ENCODE peak calls at places on chromosomes 2 and 18, in five cellular contexts. W, F, D, U and R are unnamed samples.

GRCh38 chr18:23619388-23619873 is 33.1 kb upstream of the NPC1 start:
- DNase-seq in W (no peak), F (no peak), D (no peak), U (no peak), R (no peak)

GRCh38 chr2:68977453-68977852 is 3.0 kb downstream of the GKN1 start:
- DNase-seq in W (no peak), F (no peak), D (no peak), U (no peak), R (no peak)

GRCh38 chr2:149490296-149490695 is 97.3 kb downstream of the MMADHC start:
- DNase-seq in W (no peak), F (no peak), D (no peak), U (no peak), R (no peak)

GRCh38 chr2:79292936-79293335 is 133.4 kb upstream of the REG3A start:
- DNase-seq in W (no peak), F (no peak), D (no peak), U (no peak), R (no peak)

GRCh38 chr2:40037303-40037702 is 258.2 kb upstream of the THUMPD2 start:
- DNase-seq in W (no peak), F (no peak), D (no peak), U (no peak), R (no peak)

GRCh38 chr2:114857196-114857595 is 414.8 kb downstream of the DPP10 start:
- DNase-seq in W (no peak), F (no peak), D (no peak), U (no peak), R (peak; percentile 75)

GRCh38 chr2:182593394-182593707 is 122.7 kb upstream of the DNAJC10 start:
- DNase-seq in W (no peak), F (no peak), D (no peak), U (no peak), R (no peak)

GRCh38 chr18:48545690-48546365 is 7.0 kb downstream of the CTIF start:
- DNase-seq in W (peak; percentile 94), F (peak; percentile 36), D (no peak), U (no peak), R (no peak)

GRCh38 chr2:189874571-189875320 is 90.5 kb downstream of the PMS1 start:
- DNase-seq in W (no peak), F (no peak), D (no peak), U (no peak), R (no peak)

GRCh38 chr2:1995987-1996386 is 251.7 kb upstream of the PXDN start:
- DNase-seq in W (peak; percentile 28), F (no peak), D (no peak), U (no peak), R (no peak)

GRCh38 chr2:150607471-150607870 is 120.0 kb upstream of the RND3 start:
- DNase-seq in W (no peak), F (no peak), D (no peak), U (no peak), R (no peak)

GRCh38 chr2:88831792-88832248 is 140.3 kb downstream of the RPIA start:
- DNase-seq in W (peak; percentile 69), F (peak; percentile 69), D (no peak), U (peak; percentile 17), R (peak; percentile 89)

GRCh38 chr2:236663671-236664101 is 94.1 kb downstream of the ACKR3 start:
- DNase-seq in W (no peak), F (peak; percentile 42), D (no peak), U (no peak), R (peak; percentile 90)

GRCh38 chr2:44184106-44184505 is 15.4 kb downstream of the PPM1B start:
- DNase-seq in W (no peak), F (no peak), D (no peak), U (no peak), R (no peak)

GRCh38 chr2:205405752-205406151 is 276.5 kb upstream of the NRP2 start:
- DNase-seq in W (no peak), F (no peak), D (no peak), U (no peak), R (no peak)

GRCh38 chr2:64638502-64639120 is 15.1 kb downstream of the SERTAD2 start:
- DNase-seq in W (no peak), F (no peak), D (no peak), U (no peak), R (no peak)

GRCh38 chr2:236236559-236237450 is 27.4 kb downstream of the ASB18 start:
- DNase-seq in W (peak; percentile 51), F (no peak), D (no peak), U (no peak), R (no peak)

GRCh38 chr2:169038338-169038757 is 7.2 kb upstream of the ABCB11 start:
- DNase-seq in W (no peak), F (no peak), D (no peak), U (no peak), R (no peak)

GRCh38 chr2:127044977-127045654 is 61.8 kb downstream of the BIN1 start:
- DNase-seq in W (peak; percentile 32), F (no peak), D (no peak), U (no peak), R (no peak)

GRCh38 chr2:39925312-39925711 is 146.3 kb upstream of the THUMPD2 start:
- DNase-seq in W (no peak), F (no peak), D (no peak), U (no peak), R (no peak)

GRCh38 chr18:71831039-71831438 is 713.1 kb downstream of the CBLN2 start:
- DNase-seq in W (no peak), F (no peak), D (no peak), U (no peak), R (no peak)

GRCh38 chr2:161422812-161423211 is 6.7 kb downstream of the TBR1 start:
- DNase-seq in W (peak; percentile 51), F (no peak), D (no peak), U (no peak), R (no peak)

GRCh38 chr2:240581811-240582210 is 4.7 kb upstream of the CAPN10 start:
- DNase-seq in W (no peak), F (no peak), D (no peak), U (no peak), R (no peak)

GRCh38 chr2:240582781-240583180 is 3.8 kb upstream of the CAPN10 start:
- DNase-seq in W (no peak), F (no peak), D (no peak), U (no peak), R (no peak)

GRCh38 chr2:240585101-240585500 is 1.4 kb upstream of the CAPN10 start:
- DNase-seq in W (no peak), F (no peak), D (no peak), U (no peak), R (no peak)

GRCh38 chr2:240584486-240585031 is 2.0 kb upstream of the CAPN10 start:
- DNase-seq in W (peak; percentile 62), F (no peak), D (no peak), U (no peak), R (no peak)

GRCh38 chr2:240583774-240584173 is 2.8 kb upstream of the CAPN10 start:
- DNase-seq in W (no peak), F (no peak), D (no peak), U (no peak), R (no peak)
- H3K4me3 ChIP-seq in W (no peak overlapping the region), F (no peak overlapping the region), D (no peak overlapping the region), U (no peak overlapping the region), R (no peak overlapping the region)

DNA sequence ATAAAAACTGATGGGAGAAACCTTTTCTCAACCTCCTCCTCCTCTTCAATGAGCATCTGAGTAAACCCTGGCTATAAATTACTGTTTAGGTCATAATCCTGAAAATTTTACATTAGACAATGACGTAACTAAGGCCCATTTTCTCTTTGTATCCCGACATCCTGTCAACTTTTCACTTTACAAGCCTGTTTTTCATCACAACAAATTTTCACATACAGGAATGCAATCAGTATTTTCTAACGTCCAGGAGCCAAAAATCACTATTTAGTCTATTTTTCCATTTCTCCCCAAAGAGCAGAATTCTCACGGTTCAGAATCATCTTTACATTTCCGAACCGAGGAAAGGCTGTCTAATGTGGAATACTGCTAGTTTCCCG is 1.2 kb downstream of the SPIRE1 start:
- DNase-seq in W (no peak), F (no peak), D (no peak), U (no peak), R (no peak)
- H3K4me3 ChIP-seq in W (peak overlapping the region; percentile 93), F (peak overlapping the region; percentile 90), D (peak overlapping the region; percentile 66), U (peak overlapping the region; percentile 68), R (peak overlapping the region; percentile 97)

DNA sequence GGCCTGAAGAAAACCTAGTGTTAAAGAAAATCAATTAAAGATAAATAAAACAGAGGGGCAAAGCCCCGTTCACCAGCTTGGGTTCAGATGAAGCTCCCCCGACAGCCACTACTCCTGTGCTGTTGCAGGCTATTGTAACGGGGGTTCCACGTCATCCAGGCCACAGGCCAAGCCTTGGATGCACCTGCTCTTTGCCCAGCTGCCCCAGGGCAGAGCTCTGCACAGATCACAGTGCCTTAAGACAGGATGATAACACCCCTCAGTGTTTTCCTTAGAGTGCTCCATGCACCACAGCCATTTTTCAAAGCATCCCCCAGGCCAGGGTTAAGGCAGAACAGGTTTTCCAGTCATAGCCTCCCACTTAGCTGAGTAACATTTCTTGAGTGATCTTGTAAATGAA is 32.0 kb downstream of the FASTKD2 start:
- DNase-seq in W (no peak), F (no peak), D (no peak), U (no peak), R (no peak)
- H3K4me3 ChIP-seq in W (no peak overlapping the region), F (no peak overlapping the region), D (no peak overlapping the region), U (no peak overlapping the region), R (no peak overlapping the region)

GRCh38 chr2:96353032-96353561 is 17.5 kb downstream of the NCAPH start:
- DNase-seq in W (no peak), F (no peak), D (peak; percentile 78), U (no peak), R (no peak)
- H3K4me3 ChIP-seq in W (no peak overlapping the region), F (no peak overlapping the region), D (no peak overlapping the region), U (no peak overlapping the region), R (no peak overlapping the region)

DNA sequence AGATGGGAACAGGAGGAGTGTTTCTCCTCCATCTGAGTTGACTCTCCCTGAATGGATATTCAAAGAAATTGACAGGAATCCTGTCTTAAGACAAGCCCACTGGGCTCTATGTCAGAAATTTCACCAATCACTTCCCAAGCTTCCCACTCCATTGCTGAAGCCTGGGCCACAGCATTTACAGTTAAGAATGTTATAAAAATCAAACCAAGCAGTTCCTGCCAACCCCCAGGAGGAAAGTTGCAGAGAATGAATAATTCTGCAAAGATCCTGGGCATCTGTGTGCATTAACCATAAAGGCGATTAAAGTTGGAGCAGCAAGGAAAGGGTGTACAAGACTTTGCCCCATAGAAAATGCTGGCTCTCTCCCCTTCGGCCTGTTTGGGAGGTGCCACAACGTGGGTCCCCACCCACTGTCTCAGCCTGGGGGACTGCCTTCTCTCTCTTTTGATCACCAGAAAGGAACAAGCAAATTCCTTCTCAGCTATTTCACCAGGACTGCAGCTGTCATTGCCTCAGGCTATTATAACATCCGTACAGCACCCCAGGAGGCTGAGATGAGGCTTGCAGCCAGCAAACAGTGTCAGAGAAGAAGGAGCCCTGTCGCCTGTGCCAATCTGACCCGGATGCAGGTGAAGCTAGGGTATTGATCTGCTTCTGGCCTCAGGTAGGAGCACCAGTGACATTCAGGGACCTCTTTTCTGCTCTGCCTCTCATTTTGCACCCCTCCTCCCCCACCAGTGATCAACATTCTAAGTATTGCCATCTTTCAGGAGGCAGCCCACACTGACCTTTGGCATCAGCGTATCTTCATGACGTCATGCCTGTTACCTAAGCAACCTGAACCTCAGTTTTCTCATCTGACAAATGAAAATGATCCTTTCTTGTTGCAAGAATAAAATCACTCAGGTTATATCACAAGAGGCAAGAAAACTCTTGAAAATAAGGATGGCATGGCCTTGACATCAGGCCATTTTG is 219.0 kb downstream of the SH3BP4 start:
- DNase-seq in W (peak; percentile 67), F (no peak), D (no peak), U (no peak), R (no peak)
- H3K4me3 ChIP-seq in W (no peak overlapping the region), F (no peak overlapping the region), D (no peak overlapping the region), U (no peak overlapping the region), R (no peak overlapping the region)

GRCh38 chr2:164954954-164955701 is at the start of gene SLC38A11:
- DNase-seq in W (peak; percentile 69), F (no peak), D (no peak), U (no peak), R (no peak)
- H3K4me3 ChIP-seq in W (no peak within 1 kb of the TSS), F (no peak within 1 kb of the TSS), D (peak within 1 kb of the TSS; percentile 21), U (peak within 1 kb of the TSS; percentile 12), R (peak within 1 kb of the TSS; percentile 58)

GRCh38 chr2:106065983-106066826 is 127.9 kb downstream of the UXS1 start:
- DNase-seq in W (peak; percentile 70), F (peak; percentile 28), D (no peak), U (no peak), R (peak; percentile 79)
- H3K4me3 ChIP-seq in W (peak overlapping the region; percentile 69), F (peak overlapping the region; percentile 30), D (peak overlapping the region; percentile 42), U (no peak overlapping the region), R (peak overlapping the region; percentile 64)